ENCODE peak calls at places on chromosome 2, in five cellular contexts. G, I, O, Z and M are unnamed samples. For H3K4me1, the result is how much of the 10 kb centered on the place peaks cover.

GRCh38 chr2:120805590-120805989 is 69.9 kb downstream of the GLI2 start:
- DNase-seq in G (no peak), I (no peak), O (no peak), Z (no peak), M (no peak)

GRCh38 chr2:43980902-43981301 is 14.9 kb downstream of the LRPPRC start:
- DNase-seq in G (no peak), I (no peak), O (no peak), Z (no peak), M (no peak)

GRCh38 chr2:17758123-17758522 is 4.2 kb downstream of the GEN1 start:
- DNase-seq in G (no peak), I (no peak), O (no peak), Z (no peak), M (no peak)

GRCh38 chr2:44715671-44716077 is 225.8 kb upstream of the SIX3 start:
- DNase-seq in G (no peak), I (no peak), O (no peak), Z (no peak), M (no peak)

GRCh38 chr2:59919579-59919978 is 633.9 kb downstream of the BCL11A start:
- DNase-seq in G (no peak), I (no peak), O (no peak), Z (no peak), M (no peak)

GRCh38 chr2:45510701-45511420 is 100.2 kb downstream of the SRBD1 start:
- DNase-seq in G (no peak), I (no peak), O (no peak), Z (no peak), M (no peak)

GRCh38 chr2:181891966-181892794 is 650 bp downstream of the ITPRID2 start:
- DNase-seq in G (peak), I (peak), O (peak), Z (peak), M (peak)

GRCh38 chr2:165074884-165075283 is 119.6 kb upstream of the SLC38A11 start:
- DNase-seq in G (no peak), I (no peak), O (no peak), Z (no peak), M (no peak)

GRCh38 chr2:74206180-74206688 is 7.8 kb downstream of the MTHFD2 start:
- DNase-seq in G (no peak), I (no peak), O (no peak), Z (peak), M (no peak)

GRCh38 chr2:14358774-14359173 is 273.7 kb upstream of the LRATD1 start:
- DNase-seq in G (no peak), I (no peak), O (no peak), Z (no peak), M (no peak)

GRCh38 chr2:46174559-46175170 is 122.5 kb upstream of the EPAS1 start:
- DNase-seq in G (no peak), I (no peak), O (no peak), Z (no peak), M (no peak)

GRCh38 chr2:28088970-28089369 is 198.4 kb downstream of the BABAM2 start:
- DNase-seq in G (no peak), I (no peak), O (no peak), Z (no peak), M (no peak)

GRCh38 chr2:10989151-10989550 is 77.4 kb downstream of the KCNF1 start:
- DNase-seq in G (no peak), I (no peak), O (no peak), Z (peak), M (no peak)

GRCh38 chr2:159129807-159130206 is 156.7 kb downstream of the WDSUB1 start:
- DNase-seq in G (no peak), I (no peak), O (no peak), Z (no peak), M (no peak)

GRCh38 chr2:236085647-236086046 is 82.5 kb downstream of the GBX2 start:
- DNase-seq in G (no peak), I (no peak), O (no peak), Z (no peak), M (no peak)

GRCh38 chr2:224220581-224221255 is 181.2 kb downstream of the FAM124B start:
- DNase-seq in G (no peak), I (no peak), O (no peak), Z (no peak), M (no peak)

GRCh38 chr2:77713412-77713811 is 191.2 kb upstream of the LRRTM4 start:
- DNase-seq in G (no peak), I (no peak), O (no peak), Z (no peak), M (no peak)

GRCh38 chr2:119223521-119224390 is at the start of gene STEAP3:
- DNase-seq in G (peak), I (peak), O (no peak), Z (peak), M (peak)

GRCh38 chr2:120237491-120237902 is 14.3 kb upstream of the TMEM185B start:
- DNase-seq in G (no peak), I (no peak), O (no peak), Z (no peak), M (no peak)

GRCh38 chr2:189341077-189341476 is 100.2 kb upstream of the WDR75 start:
- DNase-seq in G (no peak), I (no peak), O (no peak), Z (no peak), M (no peak)

GRCh38 chr2:108938069-108938710 is 50.8 kb downstream of the EDAR start:
- DNase-seq in G (no peak), I (no peak), O (no peak), Z (no peak), M (no peak)

GRCh38 chr2:23384551-23385349 is at the start of gene KLHL29:
- DNase-seq in G (peak), I (peak), O (no peak), Z (peak), M (peak)

GRCh38 chr2:110206056-110206455 is 1.2 kb upstream of the NPHP1 start:
- DNase-seq in G (no peak), I (no peak), O (no peak), Z (no peak), M (peak)

DNA sequence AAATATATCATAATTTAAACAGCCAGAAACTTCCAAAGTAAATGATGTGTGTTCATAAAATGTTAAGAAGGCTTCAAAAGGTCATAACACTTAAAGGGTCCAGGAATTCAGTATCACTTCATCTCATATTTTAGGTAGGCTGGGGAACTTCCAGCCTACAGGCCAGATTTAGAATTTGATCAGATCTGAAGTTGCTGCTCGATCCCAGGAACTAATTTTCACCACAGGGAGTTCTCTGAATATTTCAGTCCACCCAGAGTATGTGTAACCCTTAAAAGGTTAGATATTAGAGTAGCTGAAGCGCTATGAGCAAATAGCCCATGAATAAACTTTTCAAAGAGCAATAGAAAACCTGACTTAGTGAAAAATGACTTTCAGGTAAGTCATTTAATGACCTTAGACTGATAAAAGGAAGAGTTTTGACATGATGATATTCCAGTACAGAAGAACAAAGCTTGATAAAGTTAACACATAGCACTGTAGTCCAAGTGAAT is 1.7 kb downstream of the WIPF1 start:
- DNase-seq in G (no peak), I (no peak), O (no peak), Z (no peak), M (no peak)
- H3K4me1 ChIP-seq in G (under half), I (under half), O (under half), Z (under half), M (under half)

GRCh38 chr2:31693882-31694281 is 113.1 kb upstream of the SRD5A2 start:
- DNase-seq in G (no peak), I (no peak), O (no peak), Z (no peak), M (no peak)

GRCh38 chr2:31694444-31694843 is 113.7 kb upstream of the SRD5A2 start:
- DNase-seq in G (no peak), I (no peak), O (no peak), Z (no peak), M (no peak)

GRCh38 chr2:31696068-31696467 is 115.3 kb upstream of the SRD5A2 start:
- DNase-seq in G (no peak), I (no peak), O (no peak), Z (no peak), M (no peak)
- TF ChIP-seq POLR2A in G (no peak), I (no peak), O (no peak), Z (no peak), M (no peak)

GRCh38 chr2:47346669-47347068 is 56.3 kb upstream of the MSH2 start:
- DNase-seq in G (no peak), I (no peak), O (no peak), Z (no peak), M (no peak)

GRCh38 chr2:47344890-47345583 is 57.9 kb upstream of the MSH2 start:
- DNase-seq in G (peak), I (no peak), O (no peak), Z (peak), M (no peak)

GRCh38 chr2:47346107-47346506 is 56.8 kb upstream of the MSH2 start:
- DNase-seq in G (no peak), I (no peak), O (no peak), Z (no peak), M (no peak)

GRCh38 chr2:47339745-47340541 is 63.0 kb upstream of the MSH2 start:
- DNase-seq in G (peak), I (no peak), O (no peak), Z (peak), M (no peak)

GRCh38 chr2:47345584-47345913 is 57.4 kb upstream of the MSH2 start:
- DNase-seq in G (no peak), I (no peak), O (no peak), Z (no peak), M (no peak)
- H3K4me1 ChIP-seq in G (under half), I (under half), O (under half), Z (under half), M (under half)

GRCh38 chr2:8836979-8837794 is at the start of gene KIDINS220:
- DNase-seq in G (peak), I (peak), O (peak), Z (peak), M (peak)
- TF ChIP-seq POLR2A in G (peak), I (peak), O (peak), Z (peak), M (peak)

DNA sequence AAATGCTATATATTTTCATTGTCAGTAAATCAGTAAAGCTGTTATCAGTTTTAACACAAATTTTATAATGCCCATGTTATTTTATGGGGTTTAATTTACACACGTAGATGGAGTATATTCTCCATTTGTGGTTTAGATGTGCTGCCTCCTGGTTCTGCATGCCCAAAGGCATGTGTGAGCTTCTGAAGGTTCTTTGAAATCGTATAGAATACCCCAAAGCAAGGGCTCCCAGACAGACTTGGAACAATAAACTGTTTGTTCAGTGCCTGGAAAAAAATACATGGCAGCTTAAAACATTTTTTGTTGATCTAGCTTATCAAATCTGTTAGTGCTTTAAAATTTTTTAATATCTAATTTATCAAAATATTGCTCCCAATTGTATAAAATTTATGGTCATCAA is 150.4 kb downstream of the GPD2 start:
- DNase-seq in G (no peak), I (no peak), O (no peak), Z (no peak), M (no peak)
- H3K4me1 ChIP-seq in G (under half), I (under half), O (under half), Z (under half), M (under half)

GRCh38 chr2:231457101-231457500 is 7.2 kb downstream of the NCL start:
- DNase-seq in G (no peak), I (no peak), O (no peak), Z (no peak), M (no peak)

GRCh38 chr2:231454361-231454791 is 9.9 kb downstream of the NCL start:
- DNase-seq in G (no peak), I (no peak), O (no peak), Z (no peak), M (no peak)

GRCh38 chr2:231455890-231456289 is 8.4 kb downstream of the NCL start:
- DNase-seq in G (no peak), I (no peak), O (no peak), Z (no peak), M (no peak)

GRCh38 chr2:231456295-231457004 is 7.8 kb downstream of the NCL start:
- DNase-seq in G (no peak), I (no peak), O (no peak), Z (peak), M (no peak)

GRCh38 chr2:231455222-231455621 is 9.1 kb downstream of the NCL start:
- DNase-seq in G (no peak), I (no peak), O (no peak), Z (no peak), M (no peak)
- TF ChIP-seq POLR2A in G (no peak), I (no peak), O (no peak), Z (no peak), M (no peak)

GRCh38 chr2:85793584-85793983 is 39.8 kb downstream of the ATOH8 start:
- DNase-seq in G (no peak), I (no peak), O (no peak), Z (no peak), M (no peak)
- H3K4me1 ChIP-seq in G (under half), I (half or more), O (half or more), Z (under half), M (half or more)

GRCh38 chr2:188291142-188291616 is 495 bp upstream of the GULP1 start:
- DNase-seq in G (peak), I (no peak), O (no peak), Z (peak), M (no peak)
- TF ChIP-seq POLR2A in G (no peak), I (peak), O (no peak), Z (no peak), M (no peak)

GRCh38 chr2:239118264-239118663 is 270.4 kb downstream of the TWIST2 start:
- DNase-seq in G (no peak), I (no peak), O (no peak), Z (no peak), M (no peak)

GRCh38 chr2:239116456-239117246 is 268.8 kb downstream of the TWIST2 start:
- DNase-seq in G (no peak), I (no peak), O (no peak), Z (no peak), M (no peak)

GRCh38 chr2:239119346-239120126 is 271.7 kb downstream of the TWIST2 start:
- DNase-seq in G (no peak), I (no peak), O (no peak), Z (no peak), M (no peak)

GRCh38 chr2:239118675-239119211 is 270.9 kb downstream of the TWIST2 start:
- DNase-seq in G (no peak), I (no peak), O (no peak), Z (no peak), M (no peak)

GRCh38 chr2:239117831-239118230 is 269.9 kb downstream of the TWIST2 start:
- DNase-seq in G (no peak), I (no peak), O (no peak), Z (no peak), M (no peak)
- H3K4me1 ChIP-seq in G (under half), I (under half), O (under half), Z (under half), M (under half)

DNA sequence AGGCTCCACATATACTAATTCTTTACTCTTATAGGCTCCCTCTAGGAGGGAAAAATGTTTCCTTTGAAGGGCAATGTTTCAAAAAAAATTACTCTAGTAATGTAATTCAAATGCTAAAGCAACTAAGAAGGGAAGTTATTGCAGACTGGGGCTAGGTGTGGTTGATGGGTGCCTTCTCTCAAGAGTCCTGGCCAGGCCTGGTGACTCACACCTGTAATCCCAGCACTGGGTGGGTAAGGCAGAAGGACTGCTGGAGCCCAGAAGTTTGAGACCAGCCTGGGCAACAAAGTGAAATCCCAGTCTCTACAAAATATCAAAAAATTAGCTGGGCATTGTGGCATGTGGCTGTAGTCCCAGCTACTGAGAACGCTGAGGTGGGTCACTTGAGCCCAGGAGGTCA is 31.2 kb upstream of the CDKL4 start:
- DNase-seq in G (no peak), I (no peak), O (no peak), Z (no peak), M (no peak)
- TF ChIP-seq POLR2A in G (no peak), I (no peak), O (no peak), Z (no peak), M (no peak)